ENCODE peak calls at places on chromosomes 3 and 15, in seven cellular contexts. R is mesenchymal stem cell, J is neuronal stem cell, I is IMR-90, X is H9, C is trophoblast cell, K is H1. F is an unnamed sample. For H3K27me3, the result is how much of the 10 kb centered on the place peaks cover.

GRCh38 chr15:28936081-28936480 is 50.3 kb downstream of the APBA2 start:
- DNase-seq in I (no peak), K (no peak), R (no peak), X (no peak), C (no peak), J (no peak), F (no peak)

GRCh38 chr3:129673897-129674797 is 67.7 kb upstream of the PLXND1 start:
- DNase-seq in X (no peak), J (no peak), C (peak), R (no peak), I (no peak), K (no peak), F (no peak)

GRCh38 chr3:114504941-114505632 is 211.3 kb downstream of the TIGIT start:
- DNase-seq in R (no peak), I (peak), J (no peak), C (peak), K (no peak), X (no peak), F (peak)

GRCh38 chr15:95716708-95717107 is 613.8 kb upstream of the NR2F2 start:
- DNase-seq in C (no peak), K (no peak), X (no peak), J (no peak), R (no peak), I (no peak), F (no peak)

GRCh38 chr15:63015618-63016017 is 26.9 kb upstream of the TPM1 start:
- DNase-seq in R (peak), X (no peak), K (no peak), J (no peak), I (peak), C (no peak), F (no peak)

GRCh38 chr15:63076136-63077005 is 33.8 kb downstream of the TPM1 start:
- DNase-seq in X (peak), K (no peak), C (peak), R (no peak), J (no peak), I (no peak), F (peak)

GRCh38 chr3:42653560-42654330 is at the start of gene ZBTB47:
- DNase-seq in R (peak), K (peak), I (no peak), J (no peak), C (peak), X (peak), F (peak)

GRCh38 chr3:13535905-13536304 is 13.0 kb upstream of the FBLN2 start:
- DNase-seq in J (no peak), C (no peak), K (no peak), X (no peak), R (no peak), I (no peak), F (no peak)

GRCh38 chr3:10709110-10709781 is 106.8 kb upstream of the SLC6A11 start:
- DNase-seq in I (no peak), R (no peak), K (no peak), C (no peak), X (no peak), J (no peak), F (no peak)

GRCh38 chr15:80601256-80601655 is 93.9 kb upstream of the ABHD17C start:
- DNase-seq in K (no peak), C (peak), I (no peak), X (no peak), J (no peak), R (no peak), F (no peak)

GRCh38 chr15:40847225-40847961 is 3.5 kb downstream of the SPINT1 start:
- DNase-seq in R (peak), C (no peak), K (no peak), X (peak), J (no peak), I (peak), F (peak)

GRCh38 chr15:46365612-46366011 is 730.8 kb downstream of the SQOR start:
- DNase-seq in C (peak), I (no peak), X (no peak), R (peak), K (no peak), J (no peak), F (no peak)

GRCh38 chr3:194212869-194213320 is 76.9 kb downstream of the HES1 start:
- DNase-seq in K (peak), J (peak), R (no peak), C (peak), I (no peak), X (peak), F (peak)

GRCh38 chr3:192902481-192903023 is 15.1 kb downstream of the MB21D2 start:
- DNase-seq in R (no peak), J (no peak), K (no peak), C (no peak), X (no peak), I (no peak), F (no peak)

GRCh38 chr3:73175698-73176097 is 114.2 kb downstream of the EBLN2 start:
- DNase-seq in J (no peak), C (no peak), I (no peak), R (no peak), K (no peak), X (no peak), F (peak)

GRCh38 chr15:78130466-78131294 is 565 bp downstream of the CIB2 start:
- DNase-seq in X (no peak), K (peak), J (no peak), C (peak), I (no peak), R (no peak), F (no peak)

GRCh38 chr15:83225449-83225848 is 17.8 kb upstream of the HDGFL3 start:
- DNase-seq in J (no peak), R (no peak), C (no peak), K (no peak), X (no peak), I (no peak), F (no peak)

GRCh38 chr3:143634991-143635390 is 213.3 kb downstream of the SLC9A9 start:
- DNase-seq in K (no peak), X (no peak), J (no peak), C (no peak), I (no peak), R (no peak), F (no peak)

GRCh38 chr3:37491776-37492175 is 317.4 kb upstream of the LRRFIP2 start:
- DNase-seq in K (no peak), I (no peak), C (peak), R (no peak), X (no peak), J (no peak), F (peak)

GRCh38 chr3:23713641-23714040 is 92.1 kb upstream of the UBE2E1 start:
- DNase-seq in K (no peak), R (no peak), X (no peak), J (no peak), I (peak), C (no peak), F (no peak)

GRCh38 chr3:130539005-130539404 is 22.0 kb downstream of the COL6A6 start:
- DNase-seq in X (peak), K (peak), C (peak), I (peak), J (peak), R (peak), F (peak)

GRCh38 chr3:62210016-62210415 is 163.3 kb downstream of the FEZF2 start:
- DNase-seq in C (no peak), R (no peak), X (no peak), I (no peak), J (no peak), K (no peak), F (no peak)

GRCh38 chr3:62211675-62212429 is 161.5 kb downstream of the FEZF2 start:
- DNase-seq in K (no peak), C (no peak), J (no peak), R (no peak), X (no peak), I (no peak), F (peak)

GRCh38 chr3:62203561-62203960 is 169.8 kb downstream of the FEZF2 start:
- DNase-seq in X (no peak), J (no peak), R (no peak), I (no peak), C (no peak), K (no peak), F (no peak)

GRCh38 chr3:62207197-62207596 is 166.2 kb downstream of the FEZF2 start:
- DNase-seq in R (no peak), X (no peak), J (no peak), I (no peak), K (no peak), C (no peak), F (no peak)

GRCh38 chr3:62208385-62208784 is 165.0 kb downstream of the FEZF2 start:
- DNase-seq in K (no peak), R (no peak), I (no peak), J (no peak), X (no peak), C (no peak), F (peak)
- H3K18ac ChIP-seq in K (no peak), R (no peak), I (no peak), J (no peak), X (no peak), C (no peak), F (no peak)

GRCh38 chr3:27726240-27726639 is 4.1 kb upstream of the EOMES start:
- DNase-seq in C (no peak), J (no peak), I (no peak), K (no peak), R (no peak), X (no peak), F (no peak)
- H3K27me3 ChIP-seq in C (half or more), J (half or more), I (half or more), K (half or more), R (half or more), X (half or more), F (under half)

GRCh38 chr3:179981646-179982045 is 55.1 kb downstream of the PEX5L start:
- DNase-seq in C (no peak), R (no peak), X (no peak), K (no peak), J (no peak), I (no peak), F (no peak)
- H3K18ac ChIP-seq in C (no peak), R (no peak), X (no peak), K (no peak), J (no peak), I (no peak), F (no peak)

DNA sequence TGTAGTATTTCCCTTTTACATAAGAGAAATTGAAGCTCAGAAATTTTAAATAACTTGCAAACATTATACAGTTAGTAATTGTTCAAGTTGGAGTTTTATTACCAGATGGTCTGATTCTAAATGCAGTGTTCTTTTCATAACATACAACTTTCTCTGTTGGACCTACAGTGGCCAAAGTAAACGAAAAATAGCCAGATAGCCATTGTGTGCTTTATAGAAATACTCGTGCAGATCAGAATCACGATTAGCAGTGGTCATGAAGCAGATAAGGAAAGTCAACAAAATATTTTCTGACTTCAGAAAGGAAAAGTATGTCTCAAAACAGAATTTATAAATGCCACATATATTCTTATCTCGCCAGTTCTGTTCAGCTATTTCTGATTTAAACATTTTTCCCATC is 436.8 kb downstream of the CNTN6 start:
- DNase-seq in C (peak), R (no peak), I (no peak), K (no peak), X (no peak), J (no peak), F (no peak)
- H3K27me3 ChIP-seq in C (under half), R (under half), I (under half), K (under half), X (under half), J (under half), F (under half)

DNA sequence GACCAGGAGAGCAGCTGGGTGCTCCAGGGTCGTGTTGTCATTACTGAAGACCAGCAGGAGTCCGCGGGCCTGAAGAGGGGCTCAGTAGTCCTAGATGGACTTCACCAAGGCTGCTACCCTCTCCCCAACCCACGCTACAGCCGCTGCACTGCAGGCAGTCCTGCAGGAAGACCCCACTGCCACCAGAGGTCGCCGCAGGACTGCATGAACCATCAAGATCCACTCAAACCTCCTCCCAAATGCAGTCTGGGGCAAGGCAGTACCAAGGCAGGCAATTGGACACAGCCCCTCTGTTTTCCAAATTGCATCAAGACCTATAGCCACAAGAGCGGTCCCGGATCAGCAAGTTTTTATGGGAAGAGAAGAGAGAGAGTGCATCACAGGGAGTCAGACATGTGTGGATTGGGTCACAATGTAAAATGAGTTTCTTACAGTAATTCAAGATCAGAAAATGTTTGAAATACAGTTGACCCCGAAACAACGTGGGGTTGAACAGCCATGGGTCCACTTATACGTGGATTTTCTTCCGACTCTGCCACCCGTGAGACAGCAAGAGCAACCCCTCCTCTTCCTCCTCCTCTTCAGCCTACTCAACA is 46.7 kb downstream of the DZIP1L start:
- DNase-seq in K (peak), C (peak), R (peak), J (peak), X (peak), I (peak), F (peak)
- H3K18ac ChIP-seq in K (no peak), C (no peak), R (no peak), J (no peak), X (no peak), I (no peak), F (no peak)

GRCh38 chr3:50202353-50203112 is 2.5 kb upstream of the SLC38A3 start:
- DNase-seq in R (no peak), J (no peak), X (no peak), I (no peak), C (no peak), K (no peak), F (no peak)
- H3K27me3 ChIP-seq in R (half or more), J (half or more), X (under half), I (half or more), C (under half), K (under half), F (under half)

DNA sequence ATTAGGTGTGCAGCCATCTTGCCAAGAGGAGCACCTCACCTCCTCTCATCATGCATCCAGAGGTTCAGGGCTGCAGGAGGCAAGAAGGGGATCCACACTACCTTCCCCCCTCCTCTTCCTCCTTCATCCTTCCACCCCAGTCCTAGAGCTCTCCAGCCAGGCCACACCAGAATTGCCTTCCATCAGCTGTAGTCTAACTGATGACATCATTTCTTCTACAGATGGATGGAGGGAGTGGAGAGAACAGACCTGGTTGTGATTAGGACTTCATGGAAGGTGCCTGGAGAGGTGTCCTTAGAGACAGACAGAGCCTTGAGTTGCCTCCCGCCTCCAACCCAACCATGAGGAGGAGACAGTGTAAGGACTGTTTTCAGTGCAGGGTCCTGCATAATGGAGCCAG is 14.9 kb downstream of the SEMA5B start:
- DNase-seq in X (no peak), R (no peak), K (no peak), J (no peak), I (no peak), C (no peak), F (no peak)
- H3K18ac ChIP-seq in X (no peak), R (no peak), K (no peak), J (no peak), I (no peak), C (no peak), F (no peak)

GRCh38 chr3:138935505-138935863 is 11.5 kb downstream of the FOXL2 start:
- DNase-seq in J (no peak), C (no peak), K (no peak), R (no peak), X (no peak), I (no peak), F (no peak)

GRCh38 chr3:138936763-138937689 is 9.9 kb downstream of the FOXL2 start:
- DNase-seq in J (no peak), I (no peak), X (no peak), C (no peak), K (no peak), R (no peak), F (no peak)

GRCh38 chr3:138933981-138934691 is 12.8 kb downstream of the FOXL2 start:
- DNase-seq in K (no peak), J (no peak), R (no peak), X (no peak), C (no peak), I (no peak), F (no peak)

GRCh38 chr3:138937690-138938055 is 9.3 kb downstream of the FOXL2 start:
- DNase-seq in J (no peak), C (no peak), X (no peak), R (no peak), K (no peak), I (no peak), F (no peak)

GRCh38 chr3:138935864-138936762 is 10.8 kb downstream of the FOXL2 start:
- DNase-seq in I (peak), C (peak), K (peak), J (peak), R (peak), X (peak), F (peak)
- H3K27me3 ChIP-seq in I (half or more), C (under half), K (half or more), J (half or more), R (half or more), X (under half), F (under half)

DNA sequence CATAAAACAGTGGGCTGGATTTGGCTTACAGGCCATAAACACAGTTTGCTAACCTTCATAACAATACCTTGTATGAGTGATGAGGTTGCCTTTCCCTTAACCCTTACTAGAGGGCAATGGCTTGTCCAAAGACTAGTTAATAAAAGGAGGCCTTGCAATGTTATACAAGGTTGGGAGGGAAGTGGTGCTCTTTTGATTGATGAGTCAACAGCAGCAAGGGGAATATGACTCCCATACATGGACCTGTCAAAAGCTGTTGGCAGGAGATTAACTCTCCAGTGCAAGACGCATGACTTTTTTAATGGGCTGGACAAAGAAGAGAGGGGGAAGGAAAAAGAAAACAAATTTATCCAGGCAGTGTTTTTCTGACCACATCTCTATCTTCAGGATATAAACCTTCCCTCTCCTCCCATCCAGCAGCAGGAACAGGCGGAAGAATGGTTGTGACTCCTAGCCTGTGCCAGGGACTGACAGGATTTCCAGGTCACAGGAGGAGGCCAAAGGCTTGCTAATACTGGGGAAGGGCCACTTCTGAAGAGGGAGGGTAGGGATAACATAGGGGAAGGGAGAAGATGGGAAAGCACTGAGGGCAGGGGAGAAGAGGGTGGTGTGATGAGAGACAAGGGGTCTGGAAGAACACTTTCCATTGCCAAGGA is 35.2 kb upstream of the ARL14 start:
- DNase-seq in C (no peak), X (no peak), I (peak), J (no peak), K (no peak), R (no peak), F (no peak)
- H3K18ac ChIP-seq in C (no peak), X (peak), I (no peak), J (no peak), K (no peak), R (no peak), F (no peak)

DNA sequence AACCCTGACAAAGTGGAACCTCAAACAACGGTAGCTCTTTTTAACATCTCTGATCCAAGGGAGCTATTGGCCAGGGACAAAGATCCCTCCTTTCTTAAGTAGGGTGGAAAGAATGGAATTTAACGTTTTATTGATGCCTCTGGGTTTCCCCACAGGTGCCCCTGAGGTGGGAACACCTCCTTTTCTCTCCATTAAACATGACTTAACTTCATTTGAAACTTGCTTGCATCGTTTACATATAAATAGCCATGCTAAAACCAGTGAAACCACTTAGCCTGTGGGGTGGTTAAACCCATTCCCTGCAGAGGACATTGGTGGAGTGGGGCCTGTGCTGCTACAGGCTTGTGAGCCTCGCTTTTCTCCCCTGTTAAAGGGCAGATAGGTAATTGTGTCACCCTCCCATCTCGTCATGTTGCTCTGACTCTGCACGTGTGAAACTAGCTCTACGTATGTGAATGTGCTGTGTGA is 9.7 kb downstream of the CGNL1 start:
- DNase-seq in K (no peak), I (no peak), R (no peak), C (no peak), J (no peak), X (peak), F (peak)
- H3K27me3 ChIP-seq in K (under half), I (under half), R (half or more), C (under half), J (under half), X (under half), F (under half)